ENCODE peak calls at places on chromosomes 16 and 17, in nine cellular contexts. One of them, this sample, is unnamed.
A peak's percentile ranks its signal among the peaks of the same experiment; 100 is the strongest.

GRCh38 chr16:2791174-2791573 is 3.8 kb upstream of the PRSS33 start:
- DNase-seq in stomach: no peak
- DNase-seq in tibial nerve: no peak
- DNase-seq in A549: no peak
- DNase-seq in transverse colon: no peak
- DNase-seq in H1: no peak
- DNase-seq in HepG2: no peak
- DNase-seq in ovary: no peak
- DNase-seq in upper lobe of left lung: no peak
- DNase-seq in this sample: peak; percentile 44

GRCh38 chr17:49690256-49690655 is 12.4 kb upstream of the SPOP start:
- DNase-seq in stomach: no peak
- DNase-seq in tibial nerve: no peak
- DNase-seq in A549: no peak
- DNase-seq in transverse colon: no peak
- DNase-seq in H1: no peak
- DNase-seq in HepG2: no peak
- DNase-seq in ovary: no peak
- DNase-seq in upper lobe of left lung: no peak
- DNase-seq in this sample: no peak

GRCh38 chr17:80254396-80255241 is 6.0 kb upstream of the RNF213 start:
- DNase-seq in stomach: peak; percentile 58
- DNase-seq in tibial nerve: no peak
- DNase-seq in A549: peak; percentile 99
- DNase-seq in transverse colon: peak; percentile 70
- DNase-seq in H1: no peak
- DNase-seq in HepG2: peak; percentile 88
- DNase-seq in ovary: no peak
- DNase-seq in upper lobe of left lung: no peak
- DNase-seq in this sample: no peak

GRCh38 chr17:596763-597644 is 117.6 kb downstream of the VPS53 start:
- DNase-seq in stomach: no peak
- DNase-seq in tibial nerve: no peak
- DNase-seq in A549: peak; percentile 29
- DNase-seq in transverse colon: no peak
- DNase-seq in H1: no peak
- DNase-seq in HepG2: no peak
- DNase-seq in ovary: no peak
- DNase-seq in upper lobe of left lung: no peak
- DNase-seq in this sample: no peak

GRCh38 chr16:17555176-17555575 is 84.4 kb upstream of the XYLT1 start:
- DNase-seq in stomach: no peak
- DNase-seq in tibial nerve: no peak
- DNase-seq in A549: no peak
- DNase-seq in transverse colon: no peak
- DNase-seq in H1: no peak
- DNase-seq in HepG2: no peak
- DNase-seq in ovary: no peak
- DNase-seq in upper lobe of left lung: no peak
- DNase-seq in this sample: no peak

GRCh38 chr17:29526322-29526721 is 40.5 kb downstream of the ABHD15 start:
- DNase-seq in stomach: no peak
- DNase-seq in tibial nerve: no peak
- DNase-seq in A549: peak; percentile 52
- DNase-seq in transverse colon: no peak
- DNase-seq in H1: no peak
- DNase-seq in HepG2: no peak
- DNase-seq in ovary: no peak
- DNase-seq in upper lobe of left lung: no peak
- DNase-seq in this sample: no peak

GRCh38 chr16:83689385-83689831 is 118.4 kb upstream of the HSBP1 start:
- DNase-seq in stomach: no peak
- DNase-seq in tibial nerve: no peak
- DNase-seq in A549: no peak
- DNase-seq in transverse colon: no peak
- DNase-seq in H1: no peak
- DNase-seq in HepG2: no peak
- DNase-seq in ovary: no peak
- DNase-seq in upper lobe of left lung: no peak
- DNase-seq in this sample: no peak

GRCh38 chr17:30333503-30334240 is at the start of gene TMIGD1:
- DNase-seq in stomach: no peak
- DNase-seq in tibial nerve: no peak
- DNase-seq in A549: no peak
- DNase-seq in transverse colon: no peak
- DNase-seq in H1: no peak
- DNase-seq in HepG2: no peak
- DNase-seq in ovary: no peak
- DNase-seq in upper lobe of left lung: no peak
- DNase-seq in this sample: no peak

GRCh38 chr16:68229431-68230175 is 6.3 kb downstream of the ESRP2 start:
- DNase-seq in stomach: peak; percentile 52
- DNase-seq in tibial nerve: no peak
- DNase-seq in A549: peak; percentile 55
- DNase-seq in transverse colon: no peak
- DNase-seq in H1: no peak
- DNase-seq in HepG2: peak; percentile 64
- DNase-seq in ovary: no peak
- DNase-seq in upper lobe of left lung: no peak
- DNase-seq in this sample: peak; percentile 70

GRCh38 chr16:48029768-48030167 is 126.0 kb downstream of the ABCC12 start:
- DNase-seq in stomach: no peak
- DNase-seq in tibial nerve: no peak
- DNase-seq in A549: no peak
- DNase-seq in transverse colon: no peak
- DNase-seq in H1: no peak
- DNase-seq in HepG2: no peak
- DNase-seq in ovary: no peak
- DNase-seq in upper lobe of left lung: no peak
- DNase-seq in this sample: no peak

GRCh38 chr17:80894726-80895125 is 96.9 kb upstream of the CHMP6 start:
- DNase-seq in stomach: no peak
- DNase-seq in tibial nerve: no peak
- DNase-seq in A549: no peak
- DNase-seq in transverse colon: no peak
- DNase-seq in H1: no peak
- DNase-seq in HepG2: no peak
- DNase-seq in ovary: no peak
- DNase-seq in upper lobe of left lung: peak; percentile 62
- DNase-seq in this sample: no peak

DNA sequence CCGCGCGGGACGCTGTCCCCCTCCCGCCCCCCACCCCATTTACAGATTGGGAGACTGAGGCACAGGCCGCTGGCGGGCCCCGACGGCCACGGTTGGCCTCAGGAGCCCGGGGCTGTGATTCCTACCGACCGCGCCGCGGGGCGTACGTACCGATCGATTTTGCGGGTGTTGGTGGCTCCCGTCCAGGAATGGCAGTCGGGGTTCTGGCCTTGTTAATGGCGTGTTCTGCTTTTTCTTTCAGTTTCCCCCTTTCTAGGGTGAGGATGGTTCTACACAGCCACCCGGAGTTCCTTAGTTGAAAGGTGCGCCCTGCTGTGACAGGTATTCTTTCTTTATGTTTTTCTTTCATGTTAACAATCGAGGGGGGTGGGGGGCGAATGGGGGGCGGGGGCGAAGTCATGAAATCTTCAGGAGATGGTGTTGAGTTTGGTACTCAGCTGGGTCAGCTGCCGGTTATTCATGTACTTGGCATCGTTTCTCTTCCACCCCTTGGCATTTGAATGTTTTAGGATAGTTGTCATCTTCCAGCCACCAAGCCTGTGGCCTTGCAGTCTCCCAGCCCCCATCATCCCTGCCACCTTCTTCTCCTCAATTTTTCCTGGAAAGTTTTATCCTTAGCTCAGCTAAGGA is 750 bp downstream of the CYLD start:
- DNase-seq in stomach: no peak
- DNase-seq in tibial nerve: no peak
- DNase-seq in A549: no peak
- DNase-seq in transverse colon: peak; percentile 46
- DNase-seq in H1: no peak
- DNase-seq in HepG2: no peak
- DNase-seq in ovary: peak; percentile 68
- DNase-seq in upper lobe of left lung: no peak
- DNase-seq in this sample: no peak
- H3K4me1 ChIP-seq in stomach: peaks cover 54% of the 10 kb centered on the region
- H3K4me1 ChIP-seq in tibial nerve: peaks cover 17% of the 10 kb centered on the region
- H3K4me1 ChIP-seq in A549: peaks cover 3% of the 10 kb centered on the region
- H3K4me1 ChIP-seq in transverse colon: peaks cover 13% of the 10 kb centered on the region
- H3K4me1 ChIP-seq in H1: peaks cover 3% of the 10 kb centered on the region
- H3K4me1 ChIP-seq in HepG2: peaks cover 19% of the 10 kb centered on the region
- H3K4me1 ChIP-seq in ovary: no peaks in the 10 kb centered on the region
- H3K4me1 ChIP-seq in upper lobe of left lung: peaks cover 37% of the 10 kb centered on the region
- H3K4me1 ChIP-seq in this sample: peaks cover 41% of the 10 kb centered on the region

GRCh38 chr17:5443728-5444127 is 4.8 kb upstream of the C1QBP start:
- DNase-seq in stomach: no peak
- DNase-seq in tibial nerve: no peak
- DNase-seq in A549: no peak
- DNase-seq in transverse colon: no peak
- DNase-seq in H1: no peak
- DNase-seq in HepG2: no peak
- DNase-seq in ovary: no peak
- DNase-seq in upper lobe of left lung: no peak
- DNase-seq in this sample: no peak

GRCh38 chr17:5444209-5444608 is 5.3 kb upstream of the C1QBP start:
- DNase-seq in stomach: no peak
- DNase-seq in tibial nerve: no peak
- DNase-seq in A549: no peak
- DNase-seq in transverse colon: no peak
- DNase-seq in H1: no peak
- DNase-seq in HepG2: no peak
- DNase-seq in ovary: no peak
- DNase-seq in upper lobe of left lung: no peak
- DNase-seq in this sample: no peak

GRCh38 chr17:5446786-5447185 is 7.8 kb upstream of the C1QBP start:
- DNase-seq in stomach: no peak
- DNase-seq in tibial nerve: no peak
- DNase-seq in A549: no peak
- DNase-seq in transverse colon: no peak
- DNase-seq in H1: no peak
- DNase-seq in HepG2: no peak
- DNase-seq in ovary: no peak
- DNase-seq in upper lobe of left lung: no peak
- DNase-seq in this sample: no peak
- TF ChIP-seq EP300 in stomach: no peak
- TF ChIP-seq EP300 in tibial nerve: peak; percentile 69
- TF ChIP-seq EP300 in A549: no peak
- TF ChIP-seq EP300 in transverse colon: no peak
- TF ChIP-seq EP300 in H1: no peak
- TF ChIP-seq EP300 in HepG2: no peak
- TF ChIP-seq EP300 in ovary: no peak
- TF ChIP-seq EP300 in upper lobe of left lung: no peak
- TF ChIP-seq EP300 in this sample: no peak

GRCh38 chr16:14088155-14088753 is 17.1 kb downstream of the MRTFB start:
- DNase-seq in stomach: no peak
- DNase-seq in tibial nerve: no peak
- DNase-seq in A549: no peak
- DNase-seq in transverse colon: no peak
- DNase-seq in H1: no peak
- DNase-seq in HepG2: peak; percentile 96
- DNase-seq in ovary: no peak
- DNase-seq in upper lobe of left lung: no peak
- DNase-seq in this sample: no peak
- H3K4me1 ChIP-seq in stomach: peaks cover 86% of the 10 kb centered on the region
- H3K4me1 ChIP-seq in tibial nerve: no peaks in the 10 kb centered on the region
- H3K4me1 ChIP-seq in A549: peaks cover 16% of the 10 kb centered on the region
- H3K4me1 ChIP-seq in transverse colon: peaks cover 27% of the 10 kb centered on the region
- H3K4me1 ChIP-seq in H1: no peaks in the 10 kb centered on the region
- H3K4me1 ChIP-seq in HepG2: peaks cover 32% of the 10 kb centered on the region
- H3K4me1 ChIP-seq in ovary: peaks cover 4% of the 10 kb centered on the region
- H3K4me1 ChIP-seq in upper lobe of left lung: peaks cover 32% of the 10 kb centered on the region
- H3K4me1 ChIP-seq in this sample: no peaks in the 10 kb centered on the region

DNA sequence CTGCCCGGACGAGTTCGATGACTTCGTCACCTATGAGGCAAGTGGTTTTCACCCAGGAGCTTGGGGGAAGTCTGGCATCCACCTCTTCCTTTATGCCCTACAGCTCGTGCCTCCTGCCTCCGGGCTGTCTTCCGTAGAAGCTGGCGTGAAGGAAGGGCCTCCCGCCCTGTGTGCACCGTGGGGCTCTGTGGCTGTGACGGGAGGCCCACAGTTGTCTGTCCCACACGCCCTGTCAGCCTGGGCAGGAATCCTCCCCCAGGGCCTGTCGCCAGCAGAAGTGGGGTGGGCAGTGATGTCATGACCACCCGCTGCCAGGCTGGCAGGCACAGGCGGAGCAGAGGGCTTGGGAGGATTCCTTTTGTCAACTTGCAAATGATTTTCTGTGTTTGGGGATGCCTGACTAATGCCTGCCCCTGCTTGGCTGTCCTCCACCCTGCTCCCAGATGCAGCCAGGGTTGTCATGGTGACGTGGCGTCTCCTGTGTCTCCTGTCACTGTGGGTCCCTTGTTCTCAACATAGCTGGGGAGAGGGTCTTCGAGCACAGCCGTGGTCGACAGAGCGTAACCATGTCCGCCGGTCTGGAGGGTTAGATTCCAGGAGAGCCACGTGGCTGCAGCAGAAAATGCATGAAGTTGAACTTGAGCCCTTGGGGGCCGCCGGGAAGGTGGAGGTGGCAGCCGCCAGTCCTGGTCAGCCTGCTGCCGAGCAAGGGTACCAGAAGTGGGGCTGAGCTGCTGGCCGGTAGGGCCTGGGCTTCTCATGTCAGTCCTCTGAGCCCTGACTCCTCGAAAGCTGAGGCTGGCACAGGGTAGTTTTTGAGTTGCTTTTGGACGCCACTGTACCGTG is 46.1 kb downstream of the RAB11FIP3 start:
- DNase-seq in stomach: no peak
- DNase-seq in tibial nerve: no peak
- DNase-seq in A549: no peak
- DNase-seq in transverse colon: no peak
- DNase-seq in H1: peak; percentile 64
- DNase-seq in HepG2: no peak
- DNase-seq in ovary: no peak
- DNase-seq in upper lobe of left lung: peak; percentile 46
- DNase-seq in this sample: peak; percentile 72
- TF ChIP-seq EP300 in stomach: no peak
- TF ChIP-seq EP300 in tibial nerve: no peak
- TF ChIP-seq EP300 in A549: no peak
- TF ChIP-seq EP300 in transverse colon: no peak
- TF ChIP-seq EP300 in H1: no peak
- TF ChIP-seq EP300 in HepG2: no peak
- TF ChIP-seq EP300 in ovary: no peak
- TF ChIP-seq EP300 in upper lobe of left lung: no peak
- TF ChIP-seq EP300 in this sample: no peak

GRCh38 chr17:31566992-31567373 is 175.5 kb downstream of the RAB11FIP4 start:
- DNase-seq in stomach: no peak
- DNase-seq in tibial nerve: no peak
- DNase-seq in A549: no peak
- DNase-seq in transverse colon: no peak
- DNase-seq in H1: no peak
- DNase-seq in HepG2: no peak
- DNase-seq in ovary: no peak
- DNase-seq in upper lobe of left lung: no peak
- DNase-seq in this sample: no peak
- H3K4me1 ChIP-seq in stomach: peaks cover 98% of the 10 kb centered on the region
- H3K4me1 ChIP-seq in tibial nerve: peaks cover 38% of the 10 kb centered on the region
- H3K4me1 ChIP-seq in A549: peaks cover 26% of the 10 kb centered on the region
- H3K4me1 ChIP-seq in transverse colon: peaks cover 11% of the 10 kb centered on the region
- H3K4me1 ChIP-seq in H1: peaks cover 2% of the 10 kb centered on the region
- H3K4me1 ChIP-seq in HepG2: peaks cover 31% of the 10 kb centered on the region
- H3K4me1 ChIP-seq in ovary: peaks cover 20% of the 10 kb centered on the region
- H3K4me1 ChIP-seq in upper lobe of left lung: peaks cover 22% of the 10 kb centered on the region
- H3K4me1 ChIP-seq in this sample: no peaks in the 10 kb centered on the region